ENCODE peak calls at places on chromosomes 11 and 22, in seven cellular contexts. One of them, this sample, is unnamed. For H3K36me3, the result is how much of the 10 kb centered on the place peaks cover.

GRCh38 chr11:76266269-76266668 is 60.0 kb upstream of the WNT11 start:
- DNase-seq in HepG2: no peak
- DNase-seq in SK-N-SH: no peak
- DNase-seq in K562: no peak
- DNase-seq in GM12878: no peak
- DNase-seq in HCT116: peak
- DNase-seq in H1: no peak
- DNase-seq in this sample: no peak

GRCh38 chr11:34358258-34358665 is 452 bp upstream of the ABTB2 start:
- DNase-seq in HepG2: peak
- DNase-seq in SK-N-SH: no peak
- DNase-seq in K562: peak
- DNase-seq in GM12878: no peak
- DNase-seq in HCT116: peak
- DNase-seq in H1: no peak
- DNase-seq in this sample: no peak

GRCh38 chr11:27391336-27392015 is 28.5 kb upstream of the CCDC34 start:
- DNase-seq in HepG2: no peak
- DNase-seq in SK-N-SH: no peak
- DNase-seq in K562: no peak
- DNase-seq in GM12878: no peak
- DNase-seq in HCT116: peak
- DNase-seq in H1: no peak
- DNase-seq in this sample: no peak

GRCh38 chr11:47254381-47254780 is 3.4 kb upstream of the NR1H3 start:
- DNase-seq in HepG2: no peak
- DNase-seq in SK-N-SH: no peak
- DNase-seq in K562: no peak
- DNase-seq in GM12878: no peak
- DNase-seq in HCT116: no peak
- DNase-seq in H1: no peak
- DNase-seq in this sample: no peak

GRCh38 chr11:110971110-110971509 is 258.9 kb upstream of the ARHGAP20 start:
- DNase-seq in HepG2: no peak
- DNase-seq in SK-N-SH: no peak
- DNase-seq in K562: no peak
- DNase-seq in GM12878: no peak
- DNase-seq in HCT116: no peak
- DNase-seq in H1: no peak
- DNase-seq in this sample: no peak

GRCh38 chr11:57762235-57762866 is 749 bp downstream of the CTNND1 start:
- DNase-seq in HepG2: no peak
- DNase-seq in SK-N-SH: peak
- DNase-seq in K562: no peak
- DNase-seq in GM12878: no peak
- DNase-seq in HCT116: no peak
- DNase-seq in H1: no peak
- DNase-seq in this sample: no peak

GRCh38 chr11:70381350-70381749 is 17.0 kb upstream of the CTTN start:
- DNase-seq in HepG2: no peak
- DNase-seq in SK-N-SH: no peak
- DNase-seq in K562: no peak
- DNase-seq in GM12878: no peak
- DNase-seq in HCT116: no peak
- DNase-seq in H1: no peak
- DNase-seq in this sample: no peak

GRCh38 chr11:126133902-126134301 is 71.2 kb upstream of the CDON start:
- DNase-seq in HepG2: peak
- DNase-seq in SK-N-SH: no peak
- DNase-seq in K562: no peak
- DNase-seq in GM12878: no peak
- DNase-seq in HCT116: no peak
- DNase-seq in H1: no peak
- DNase-seq in this sample: no peak

GRCh38 chr22:46052331-46052771 is 75.4 kb upstream of the WNT7B start:
- DNase-seq in HepG2: no peak
- DNase-seq in SK-N-SH: no peak
- DNase-seq in K562: no peak
- DNase-seq in GM12878: no peak
- DNase-seq in HCT116: no peak
- DNase-seq in H1: no peak
- DNase-seq in this sample: no peak

GRCh38 chr11:127651888-127652221 is 651.3 kb upstream of the KIRREL3 start:
- DNase-seq in HepG2: no peak
- DNase-seq in SK-N-SH: no peak
- DNase-seq in K562: no peak
- DNase-seq in GM12878: no peak
- DNase-seq in HCT116: no peak
- DNase-seq in H1: no peak
- DNase-seq in this sample: no peak

GRCh38 chr22:28498044-28498443 is 181.6 kb downstream of the TTC28 start:
- DNase-seq in HepG2: no peak
- DNase-seq in SK-N-SH: no peak
- DNase-seq in K562: no peak
- DNase-seq in GM12878: no peak
- DNase-seq in HCT116: no peak
- DNase-seq in H1: no peak
- DNase-seq in this sample: no peak

GRCh38 chr22:28497188-28497587 is 182.5 kb downstream of the TTC28 start:
- DNase-seq in HepG2: no peak
- DNase-seq in SK-N-SH: no peak
- DNase-seq in K562: no peak
- DNase-seq in GM12878: no peak
- DNase-seq in HCT116: no peak
- DNase-seq in H1: no peak
- DNase-seq in this sample: no peak

GRCh38 chr22:28505416-28506156 is 174.1 kb downstream of the TTC28 start:
- DNase-seq in HepG2: no peak
- DNase-seq in SK-N-SH: no peak
- DNase-seq in K562: no peak
- DNase-seq in GM12878: no peak
- DNase-seq in HCT116: no peak
- DNase-seq in H1: no peak
- DNase-seq in this sample: no peak

GRCh38 chr22:28500005-28500404 is 179.6 kb downstream of the TTC28 start:
- DNase-seq in HepG2: no peak
- DNase-seq in SK-N-SH: no peak
- DNase-seq in K562: no peak
- DNase-seq in GM12878: no peak
- DNase-seq in HCT116: no peak
- DNase-seq in H1: no peak
- DNase-seq in this sample: no peak
- TF ChIP-seq YY1 in HepG2: no peak
- TF ChIP-seq YY1 in SK-N-SH: no peak
- TF ChIP-seq YY1 in K562: no peak
- TF ChIP-seq YY1 in GM12878: no peak
- TF ChIP-seq YY1 in HCT116: no peak
- TF ChIP-seq YY1 in H1: no peak
- TF ChIP-seq YY1 in this sample: no peak

GRCh38 chr22:37647928-37648327 is 8.5 kb downstream of the SH3BP1 start:
- DNase-seq in HepG2: no peak
- DNase-seq in SK-N-SH: peak
- DNase-seq in K562: no peak
- DNase-seq in GM12878: no peak
- DNase-seq in HCT116: peak
- DNase-seq in H1: no peak
- DNase-seq in this sample: no peak
- H3K36me3 ChIP-seq in HepG2: half or more
- H3K36me3 ChIP-seq in SK-N-SH: under half
- H3K36me3 ChIP-seq in K562: half or more
- H3K36me3 ChIP-seq in GM12878: under half
- H3K36me3 ChIP-seq in HCT116: under half
- H3K36me3 ChIP-seq in H1: under half
- H3K36me3 ChIP-seq in this sample: half or more

GRCh38 chr11:20192641-20193040 is 32.4 kb upstream of the DBX1 start:
- DNase-seq in HepG2: no peak
- DNase-seq in SK-N-SH: no peak
- DNase-seq in K562: no peak
- DNase-seq in GM12878: no peak
- DNase-seq in HCT116: no peak
- DNase-seq in H1: no peak
- DNase-seq in this sample: no peak

GRCh38 chr11:20194470-20194869 is 34.2 kb upstream of the DBX1 start:
- DNase-seq in HepG2: no peak
- DNase-seq in SK-N-SH: no peak
- DNase-seq in K562: no peak
- DNase-seq in GM12878: no peak
- DNase-seq in HCT116: no peak
- DNase-seq in H1: no peak
- DNase-seq in this sample: no peak

GRCh38 chr11:20201231-20201630 is 41.0 kb upstream of the DBX1 start:
- DNase-seq in HepG2: no peak
- DNase-seq in SK-N-SH: no peak
- DNase-seq in K562: no peak
- DNase-seq in GM12878: no peak
- DNase-seq in HCT116: no peak
- DNase-seq in H1: no peak
- DNase-seq in this sample: no peak

GRCh38 chr11:20193307-20193706 is 33.0 kb upstream of the DBX1 start:
- DNase-seq in HepG2: no peak
- DNase-seq in SK-N-SH: no peak
- DNase-seq in K562: no peak
- DNase-seq in GM12878: no peak
- DNase-seq in HCT116: no peak
- DNase-seq in H1: no peak
- DNase-seq in this sample: no peak

DNA sequence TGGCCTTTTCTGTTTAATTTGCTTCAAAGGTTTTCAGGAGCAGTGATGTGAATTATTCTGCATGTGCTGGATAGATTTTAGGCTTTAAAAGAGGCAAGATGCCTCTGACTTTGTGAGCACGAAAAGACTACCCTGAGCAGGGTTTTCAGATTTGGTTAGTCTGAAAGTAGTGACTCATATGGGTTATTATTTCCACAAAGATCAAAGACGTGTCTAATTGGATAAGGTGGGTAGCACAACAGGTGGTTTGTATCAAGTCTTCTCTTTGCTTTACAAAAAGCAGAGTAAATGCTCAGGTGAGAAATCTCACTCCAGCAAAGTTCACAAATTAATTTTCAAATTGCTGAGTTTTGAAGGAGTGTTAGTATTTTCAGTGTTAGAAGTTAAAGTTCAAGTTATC is 37.6 kb upstream of the DBX1 start:
- DNase-seq in HepG2: no peak
- DNase-seq in SK-N-SH: no peak
- DNase-seq in K562: no peak
- DNase-seq in GM12878: peak
- DNase-seq in HCT116: no peak
- DNase-seq in H1: no peak
- DNase-seq in this sample: no peak
- TF ChIP-seq YY1 in HepG2: no peak
- TF ChIP-seq YY1 in SK-N-SH: no peak
- TF ChIP-seq YY1 in K562: no peak
- TF ChIP-seq YY1 in GM12878: no peak
- TF ChIP-seq YY1 in HCT116: no peak
- TF ChIP-seq YY1 in H1: no peak
- TF ChIP-seq YY1 in this sample: no peak

DNA sequence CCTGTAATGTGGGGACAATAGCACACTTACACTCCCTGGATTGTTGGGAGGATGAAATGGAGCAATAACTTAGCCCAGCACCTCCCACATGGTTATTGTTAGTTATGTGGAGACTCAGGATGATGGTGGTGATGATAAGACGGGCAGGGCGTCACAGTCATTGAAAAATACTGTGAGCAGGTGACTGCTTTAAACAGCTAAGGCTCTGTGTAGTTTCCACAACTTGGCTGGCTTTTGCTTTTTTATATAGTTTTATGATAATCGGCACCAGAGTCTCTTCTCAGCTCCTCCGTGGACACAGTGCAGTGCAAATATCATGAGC is 155.1 kb downstream of the ADAMTS15 start:
- DNase-seq in HepG2: no peak
- DNase-seq in SK-N-SH: no peak
- DNase-seq in K562: no peak
- DNase-seq in GM12878: no peak
- DNase-seq in HCT116: no peak
- DNase-seq in H1: no peak
- DNase-seq in this sample: no peak
- H3K36me3 ChIP-seq in HepG2: under half
- H3K36me3 ChIP-seq in SK-N-SH: under half
- H3K36me3 ChIP-seq in K562: under half
- H3K36me3 ChIP-seq in GM12878: under half
- H3K36me3 ChIP-seq in HCT116: under half
- H3K36me3 ChIP-seq in H1: under half
- H3K36me3 ChIP-seq in this sample: under half

GRCh38 chr11:36278531-36279245 is 10.5 kb downstream of the COMMD9 start:
- DNase-seq in HepG2: no peak
- DNase-seq in SK-N-SH: no peak
- DNase-seq in K562: no peak
- DNase-seq in GM12878: no peak
- DNase-seq in HCT116: no peak
- DNase-seq in H1: no peak
- DNase-seq in this sample: no peak

GRCh38 chr11:36282926-36283325 is 6.3 kb downstream of the COMMD9 start:
- DNase-seq in HepG2: no peak
- DNase-seq in SK-N-SH: no peak
- DNase-seq in K562: no peak
- DNase-seq in GM12878: no peak
- DNase-seq in HCT116: no peak
- DNase-seq in H1: no peak
- DNase-seq in this sample: no peak

GRCh38 chr11:36281850-36282249 is 7.4 kb downstream of the COMMD9 start:
- DNase-seq in HepG2: no peak
- DNase-seq in SK-N-SH: no peak
- DNase-seq in K562: no peak
- DNase-seq in GM12878: no peak
- DNase-seq in HCT116: no peak
- DNase-seq in H1: no peak
- DNase-seq in this sample: no peak

GRCh38 chr11:36280531-36280930 is 8.7 kb downstream of the COMMD9 start:
- DNase-seq in HepG2: no peak
- DNase-seq in SK-N-SH: no peak
- DNase-seq in K562: no peak
- DNase-seq in GM12878: no peak
- DNase-seq in HCT116: no peak
- DNase-seq in H1: no peak
- DNase-seq in this sample: no peak
- TF ChIP-seq YY1 in HepG2: no peak
- TF ChIP-seq YY1 in SK-N-SH: no peak
- TF ChIP-seq YY1 in K562: no peak
- TF ChIP-seq YY1 in GM12878: no peak
- TF ChIP-seq YY1 in HCT116: no peak
- TF ChIP-seq YY1 in H1: no peak
- TF ChIP-seq YY1 in this sample: no peak

DNA sequence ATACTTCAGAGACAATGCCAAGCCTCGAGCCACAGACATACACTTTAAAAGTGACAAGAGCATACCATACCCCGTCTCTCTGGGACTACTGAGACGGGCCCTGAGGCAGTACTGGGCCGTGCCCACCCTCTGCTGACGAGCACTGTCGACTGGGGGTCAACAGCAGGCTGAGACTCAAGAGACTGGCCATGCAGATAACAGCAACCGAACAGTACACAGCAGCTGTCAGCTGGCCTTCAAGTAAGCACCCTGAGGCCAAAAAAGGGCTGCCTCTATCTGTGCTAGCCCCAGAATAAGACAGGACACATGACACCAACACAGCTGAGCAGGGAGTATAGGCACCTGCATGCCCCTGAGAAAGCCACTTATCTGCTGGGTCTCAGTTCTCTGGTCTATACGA is 18.9 kb upstream of the TMEM121B start:
- DNase-seq in HepG2: no peak
- DNase-seq in SK-N-SH: no peak
- DNase-seq in K562: no peak
- DNase-seq in GM12878: no peak
- DNase-seq in HCT116: no peak
- DNase-seq in H1: no peak
- DNase-seq in this sample: no peak
- H3K36me3 ChIP-seq in HepG2: under half
- H3K36me3 ChIP-seq in SK-N-SH: under half
- H3K36me3 ChIP-seq in K562: under half
- H3K36me3 ChIP-seq in GM12878: under half
- H3K36me3 ChIP-seq in HCT116: under half
- H3K36me3 ChIP-seq in H1: under half
- H3K36me3 ChIP-seq in this sample: half or more

GRCh38 chr22:38131399-38131798 is 20.9 kb upstream of the BAIAP2L2 start:
- DNase-seq in HepG2: no peak
- DNase-seq in SK-N-SH: no peak
- DNase-seq in K562: no peak
- DNase-seq in GM12878: no peak
- DNase-seq in HCT116: no peak
- DNase-seq in H1: no peak
- DNase-seq in this sample: no peak
- TF ChIP-seq YY1 in HepG2: no peak
- TF ChIP-seq YY1 in SK-N-SH: no peak
- TF ChIP-seq YY1 in K562: no peak
- TF ChIP-seq YY1 in GM12878: no peak
- TF ChIP-seq YY1 in HCT116: no peak
- TF ChIP-seq YY1 in H1: no peak
- TF ChIP-seq YY1 in this sample: no peak

This sample was measured in NT2/D1.